ENCODE peak calls at places on chromosomes 2 and 18, in six cellular contexts. One of them, this sample, is unnamed.

GRCh38 chr2:138269726-138270125 is 231.8 kb upstream of the SPOPL start:
- DNase-seq in activated T-helper 1 cell treated with anti-CD3 and anti-CD28 coated beads, Interleukin-2, amount 50 U/mL, for 16 hours: no peak
- DNase-seq in NCI-H510A treated with DMSO at 0.1 percent for 48 hours: no peak
- DNase-seq in NCI-H1092 treated with DMSO at 0.1 percent for 48 hours: no peak
- DNase-seq in RPMI7951: no peak
- DNase-seq in HL-60: no peak
- DNase-seq in this sample: no peak

GRCh38 chr2:27085670-27086089 is 892 bp upstream of the KHK start:
- DNase-seq in HL-60: no peak
- DNase-seq in RPMI7951: peak; percentile 83
- DNase-seq in NCI-H1092 treated with DMSO at 0.1 percent for 48 hours: peak; percentile 13
- DNase-seq in activated T-helper 1 cell treated with anti-CD3 and anti-CD28 coated beads, Interleukin-2, amount 50 U/mL, for 16 hours: no peak
- DNase-seq in NCI-H510A treated with DMSO at 0.1 percent for 48 hours: peak; percentile 35
- DNase-seq in this sample: peak; percentile 54

GRCh38 chr18:25896956-25897355 is 193.5 kb downstream of the SS18 start:
- DNase-seq in NCI-H510A treated with DMSO at 0.1 percent for 48 hours: no peak
- DNase-seq in RPMI7951: no peak
- DNase-seq in HL-60: no peak
- DNase-seq in activated T-helper 1 cell treated with anti-CD3 and anti-CD28 coated beads, Interleukin-2, amount 50 U/mL, for 16 hours: no peak
- DNase-seq in NCI-H1092 treated with DMSO at 0.1 percent for 48 hours: no peak
- DNase-seq in this sample: no peak

GRCh38 chr2:189772212-189772611 is 9.6 kb upstream of the OSGEPL1 start:
- DNase-seq in HL-60: no peak
- DNase-seq in NCI-H1092 treated with DMSO at 0.1 percent for 48 hours: no peak
- DNase-seq in activated T-helper 1 cell treated with anti-CD3 and anti-CD28 coated beads, Interleukin-2, amount 50 U/mL, for 16 hours: no peak
- DNase-seq in NCI-H510A treated with DMSO at 0.1 percent for 48 hours: no peak
- DNase-seq in RPMI7951: no peak
- DNase-seq in this sample: no peak

GRCh38 chr2:154620490-154620889 is 78.0 kb upstream of the KCNJ3 start:
- DNase-seq in NCI-H1092 treated with DMSO at 0.1 percent for 48 hours: no peak
- DNase-seq in NCI-H510A treated with DMSO at 0.1 percent for 48 hours: no peak
- DNase-seq in RPMI7951: no peak
- DNase-seq in HL-60: no peak
- DNase-seq in activated T-helper 1 cell treated with anti-CD3 and anti-CD28 coated beads, Interleukin-2, amount 50 U/mL, for 16 hours: no peak
- DNase-seq in this sample: no peak

GRCh38 chr2:210198326-210198725 is 26.9 kb downstream of the ACADL start:
- DNase-seq in RPMI7951: peak; percentile 43
- DNase-seq in NCI-H510A treated with DMSO at 0.1 percent for 48 hours: no peak
- DNase-seq in NCI-H1092 treated with DMSO at 0.1 percent for 48 hours: no peak
- DNase-seq in HL-60: no peak
- DNase-seq in activated T-helper 1 cell treated with anti-CD3 and anti-CD28 coated beads, Interleukin-2, amount 50 U/mL, for 16 hours: no peak
- DNase-seq in this sample: peak; percentile 38

GRCh38 chr2:27996156-27996920 is 105.8 kb downstream of the BABAM2 start:
- DNase-seq in RPMI7951: no peak
- DNase-seq in activated T-helper 1 cell treated with anti-CD3 and anti-CD28 coated beads, Interleukin-2, amount 50 U/mL, for 16 hours: no peak
- DNase-seq in NCI-H1092 treated with DMSO at 0.1 percent for 48 hours: no peak
- DNase-seq in NCI-H510A treated with DMSO at 0.1 percent for 48 hours: no peak
- DNase-seq in HL-60: no peak
- DNase-seq in this sample: no peak

GRCh38 chr2:141728886-141729285 is 401.9 kb downstream of the LRP1B start:
- DNase-seq in NCI-H510A treated with DMSO at 0.1 percent for 48 hours: no peak
- DNase-seq in HL-60: no peak
- DNase-seq in activated T-helper 1 cell treated with anti-CD3 and anti-CD28 coated beads, Interleukin-2, amount 50 U/mL, for 16 hours: no peak
- DNase-seq in RPMI7951: no peak
- DNase-seq in NCI-H1092 treated with DMSO at 0.1 percent for 48 hours: no peak
- DNase-seq in this sample: no peak

GRCh38 chr2:319059-319600 is 31.2 kb upstream of the ALKAL2 start:
- DNase-seq in HL-60: no peak
- DNase-seq in NCI-H510A treated with DMSO at 0.1 percent for 48 hours: no peak
- DNase-seq in activated T-helper 1 cell treated with anti-CD3 and anti-CD28 coated beads, Interleukin-2, amount 50 U/mL, for 16 hours: no peak
- DNase-seq in RPMI7951: no peak
- DNase-seq in NCI-H1092 treated with DMSO at 0.1 percent for 48 hours: no peak
- DNase-seq in this sample: no peak

GRCh38 chr2:29923110-29923721 is 1.8 kb upstream of the ALK start:
- DNase-seq in NCI-H510A treated with DMSO at 0.1 percent for 48 hours: peak; percentile 49
- DNase-seq in activated T-helper 1 cell treated with anti-CD3 and anti-CD28 coated beads, Interleukin-2, amount 50 U/mL, for 16 hours: no peak
- DNase-seq in HL-60: peak; percentile 11
- DNase-seq in NCI-H1092 treated with DMSO at 0.1 percent for 48 hours: peak; percentile 30
- DNase-seq in RPMI7951: peak; percentile 69
- DNase-seq in this sample: peak; percentile 69

GRCh38 chr2:239824051-239824694 is 201.0 kb downstream of the NDUFA10 start:
- DNase-seq in activated T-helper 1 cell treated with anti-CD3 and anti-CD28 coated beads, Interleukin-2, amount 50 U/mL, for 16 hours: no peak
- DNase-seq in NCI-H1092 treated with DMSO at 0.1 percent for 48 hours: peak; percentile 24
- DNase-seq in NCI-H510A treated with DMSO at 0.1 percent for 48 hours: no peak
- DNase-seq in HL-60: no peak
- DNase-seq in RPMI7951: peak; percentile 28
- DNase-seq in this sample: no peak

GRCh38 chr2:20430461-20431302 is 16.2 kb upstream of the RHOB start:
- DNase-seq in NCI-H510A treated with DMSO at 0.1 percent for 48 hours: no peak
- DNase-seq in activated T-helper 1 cell treated with anti-CD3 and anti-CD28 coated beads, Interleukin-2, amount 50 U/mL, for 16 hours: no peak
- DNase-seq in HL-60: no peak
- DNase-seq in RPMI7951: peak; percentile 66
- DNase-seq in NCI-H1092 treated with DMSO at 0.1 percent for 48 hours: no peak
- DNase-seq in this sample: no peak

GRCh38 chr2:45860136-45861106 is 208.9 kb downstream of the PRKCE start:
- DNase-seq in NCI-H510A treated with DMSO at 0.1 percent for 48 hours: peak; percentile 33
- DNase-seq in HL-60: no peak
- DNase-seq in RPMI7951: peak; percentile 77
- DNase-seq in NCI-H1092 treated with DMSO at 0.1 percent for 48 hours: no peak
- DNase-seq in activated T-helper 1 cell treated with anti-CD3 and anti-CD28 coated beads, Interleukin-2, amount 50 U/mL, for 16 hours: no peak
- DNase-seq in this sample: peak; percentile 66

GRCh38 chr18:50453014-50453680 is 78.3 kb downstream of the SKA1 start:
- DNase-seq in NCI-H1092 treated with DMSO at 0.1 percent for 48 hours: no peak
- DNase-seq in HL-60: peak; percentile 10
- DNase-seq in RPMI7951: no peak
- DNase-seq in NCI-H510A treated with DMSO at 0.1 percent for 48 hours: no peak
- DNase-seq in activated T-helper 1 cell treated with anti-CD3 and anti-CD28 coated beads, Interleukin-2, amount 50 U/mL, for 16 hours: no peak
- DNase-seq in this sample: no peak

GRCh38 chr2:85635636-85636035 is 19.6 kb downstream of the USP39 start:
- DNase-seq in RPMI7951: no peak
- DNase-seq in NCI-H510A treated with DMSO at 0.1 percent for 48 hours: no peak
- DNase-seq in activated T-helper 1 cell treated with anti-CD3 and anti-CD28 coated beads, Interleukin-2, amount 50 U/mL, for 16 hours: no peak
- DNase-seq in NCI-H1092 treated with DMSO at 0.1 percent for 48 hours: no peak
- DNase-seq in HL-60: no peak
- DNase-seq in this sample: peak; percentile 5

GRCh38 chr2:231259104-231259503 is 60.7 kb downstream of the ARMC9 start:
- DNase-seq in HL-60: no peak
- DNase-seq in NCI-H1092 treated with DMSO at 0.1 percent for 48 hours: no peak
- DNase-seq in activated T-helper 1 cell treated with anti-CD3 and anti-CD28 coated beads, Interleukin-2, amount 50 U/mL, for 16 hours: no peak
- DNase-seq in RPMI7951: no peak
- DNase-seq in NCI-H510A treated with DMSO at 0.1 percent for 48 hours: no peak
- DNase-seq in this sample: no peak

GRCh38 chr18:23235336-23235735 is 100.1 kb downstream of the CABLES1 start:
- DNase-seq in NCI-H1092 treated with DMSO at 0.1 percent for 48 hours: no peak
- DNase-seq in HL-60: no peak
- DNase-seq in NCI-H510A treated with DMSO at 0.1 percent for 48 hours: no peak
- DNase-seq in RPMI7951: no peak
- DNase-seq in activated T-helper 1 cell treated with anti-CD3 and anti-CD28 coated beads, Interleukin-2, amount 50 U/mL, for 16 hours: no peak
- DNase-seq in this sample: no peak

GRCh38 chr18:41347057-41347456 is 608.0 kb upstream of the PIK3C3 start:
- DNase-seq in NCI-H510A treated with DMSO at 0.1 percent for 48 hours: no peak
- DNase-seq in HL-60: no peak
- DNase-seq in NCI-H1092 treated with DMSO at 0.1 percent for 48 hours: no peak
- DNase-seq in RPMI7951: no peak
- DNase-seq in activated T-helper 1 cell treated with anti-CD3 and anti-CD28 coated beads, Interleukin-2, amount 50 U/mL, for 16 hours: no peak
- DNase-seq in this sample: peak; percentile 68

GRCh38 chr2:145563752-145564615 is 1044.1 kb upstream of the ZEB2 start:
- DNase-seq in activated T-helper 1 cell treated with anti-CD3 and anti-CD28 coated beads, Interleukin-2, amount 50 U/mL, for 16 hours: no peak
- DNase-seq in NCI-H1092 treated with DMSO at 0.1 percent for 48 hours: no peak
- DNase-seq in RPMI7951: peak; percentile 14
- DNase-seq in HL-60: no peak
- DNase-seq in NCI-H510A treated with DMSO at 0.1 percent for 48 hours: peak; percentile 84
- DNase-seq in this sample: no peak

GRCh38 chr2:171787333-171788072 is 100.2 kb downstream of the DYNC1I2 start:
- DNase-seq in NCI-H510A treated with DMSO at 0.1 percent for 48 hours: no peak
- DNase-seq in activated T-helper 1 cell treated with anti-CD3 and anti-CD28 coated beads, Interleukin-2, amount 50 U/mL, for 16 hours: no peak
- DNase-seq in HL-60: no peak
- DNase-seq in NCI-H1092 treated with DMSO at 0.1 percent for 48 hours: no peak
- DNase-seq in RPMI7951: no peak
- DNase-seq in this sample: no peak

GRCh38 chr2:207819839-207820784 is 50.4 kb upstream of the FZD5 start:
- DNase-seq in NCI-H1092 treated with DMSO at 0.1 percent for 48 hours: no peak
- DNase-seq in RPMI7951: no peak
- DNase-seq in NCI-H510A treated with DMSO at 0.1 percent for 48 hours: no peak
- DNase-seq in activated T-helper 1 cell treated with anti-CD3 and anti-CD28 coated beads, Interleukin-2, amount 50 U/mL, for 16 hours: no peak
- DNase-seq in HL-60: no peak
- DNase-seq in this sample: no peak

GRCh38 chr18:2825613-2826205 is 21.1 kb upstream of the EMILIN2 start:
- DNase-seq in NCI-H510A treated with DMSO at 0.1 percent for 48 hours: no peak
- DNase-seq in RPMI7951: no peak
- DNase-seq in NCI-H1092 treated with DMSO at 0.1 percent for 48 hours: no peak
- DNase-seq in activated T-helper 1 cell treated with anti-CD3 and anti-CD28 coated beads, Interleukin-2, amount 50 U/mL, for 16 hours: no peak
- DNase-seq in HL-60: no peak
- DNase-seq in this sample: no peak

GRCh38 chr2:239395524-239395923 is 5.3 kb downstream of the HDAC4 start:
- DNase-seq in NCI-H510A treated with DMSO at 0.1 percent for 48 hours: no peak
- DNase-seq in HL-60: no peak
- DNase-seq in activated T-helper 1 cell treated with anti-CD3 and anti-CD28 coated beads, Interleukin-2, amount 50 U/mL, for 16 hours: no peak
- DNase-seq in NCI-H1092 treated with DMSO at 0.1 percent for 48 hours: no peak
- DNase-seq in RPMI7951: no peak
- DNase-seq in this sample: no peak